ENCODE peak calls at places on chromosomes 11 and 22, in five cellular contexts. H is mammary epithelial cell, B is endothelial cell of umbilical vein, O is GM12878, A is fibroblast of lung. S is an unnamed sample. For H3K4me1 and H3K79me2, the result is how much of the 10 kb centered on the place peaks cover.

GRCh38 chr11:2271077-2271326 is 614 bp upstream of the ASCL2 start:
- DNase-seq in H (no peak), O (no peak), A (no peak), B (no peak), S (no peak)

GRCh38 chr22:42180349-42180842 is 49.8 kb upstream of the CYP2D6 start:
- DNase-seq in B (no peak), O (no peak), A (peak), H (no peak), S (no peak)

GRCh38 chr11:8025816-8026215 is 38.7 kb downstream of the EIF3F start:
- DNase-seq in H (peak), B (no peak), A (peak), O (no peak), S (no peak)

GRCh38 chr22:17864398-17865182 is 90.3 kb upstream of the BID start:
- DNase-seq in H (no peak), O (no peak), A (no peak), B (no peak), S (no peak)

GRCh38 chr11:101949846-101950245 is 33.5 kb upstream of the ANGPTL5 start:
- DNase-seq in A (no peak), B (no peak), O (no peak), H (no peak), S (no peak)

GRCh38 chr11:67071420-67072284 is 15.0 kb downstream of the RHOD start:
- DNase-seq in O (no peak), A (peak), B (peak), H (no peak), S (no peak)

GRCh38 chr22:29060931-29061330 is 700 bp downstream of the C22orf31 start:
- DNase-seq in A (no peak), O (no peak), B (no peak), H (no peak), S (no peak)

GRCh38 chr11:2315395-2316168 is 13.8 kb downstream of the TSPAN32 start:
- DNase-seq in O (no peak), H (no peak), A (no peak), B (no peak), S (no peak)

GRCh38 chr11:79236541-79236971 is 204.3 kb downstream of the TENM4 start:
- DNase-seq in A (peak), H (peak), O (no peak), B (no peak), S (no peak)

GRCh38 chr11:111419641-111420327 is 40.7 kb upstream of the POU2AF1 start:
- DNase-seq in O (no peak), B (no peak), H (no peak), A (no peak), S (no peak)

GRCh38 chr11:42043312-42043711 is 583.9 kb upstream of the LRRC4C start:
- DNase-seq in H (peak), O (no peak), B (peak), A (peak), S (no peak)

GRCh38 chr22:42610211-42610610 is 4.5 kb downstream of the POLDIP3 start:
- DNase-seq in B (peak), O (no peak), H (no peak), A (no peak), S (no peak)

GRCh38 chr11:119693253-119693815 is 35.7 kb downstream of the NECTIN1 start:
- DNase-seq in B (no peak), H (peak), O (no peak), A (no peak), S (no peak)

GRCh38 chr11:10730151-10730550 is 20.9 kb upstream of the CTR9 start:
- DNase-seq in H (no peak), O (no peak), A (no peak), B (no peak), S (no peak)

GRCh38 chr11:64539711-64540420 is 51.2 kb upstream of the SLC22A12 start:
- DNase-seq in H (no peak), A (no peak), B (no peak), O (no peak), S (no peak)

GRCh38 chr11:132022718-132023117 is 652.3 kb downstream of the NTM start:
- DNase-seq in O (no peak), A (peak), H (no peak), B (no peak), S (no peak)

GRCh38 chr22:32723632-32724031 is 77.9 kb upstream of the TIMP3 start:
- DNase-seq in A (peak), H (peak), B (no peak), O (peak), S (peak)

GRCh38 chr22:23384899-23385298 is 195.2 kb downstream of the IGLL1 start:
- DNase-seq in A (no peak), B (no peak), H (no peak), O (no peak), S (no peak)

GRCh38 chr22:29148826-29149225 is 56.9 kb upstream of the EMID1 start:
- DNase-seq in O (no peak), A (no peak), B (no peak), H (no peak), S (no peak)

GRCh38 chr11:69876013-69876412 is 56.8 kb upstream of the FGF3 start:
- DNase-seq in B (no peak), A (no peak), H (no peak), O (no peak), S (no peak)

GRCh38 chr22:44363214-44363979 is 50.6 kb upstream of the SHISAL1 start:
- DNase-seq in H (peak), O (no peak), B (peak), A (peak), S (peak)

GRCh38 chr22:37049224-37049623 is 2.3 kb upstream of the KCTD17 start:
- DNase-seq in O (no peak), A (no peak), H (no peak), B (no peak), S (no peak)

GRCh38 chr11:23725752-23726151 is 771.1 kb upstream of the LUZP2 start:
- DNase-seq in H (no peak), A (peak), O (no peak), B (no peak), S (no peak)

GRCh38 chr22:48431014-48431413 is 1396.7 kb downstream of the BRD1 start:
- DNase-seq in B (no peak), A (no peak), H (no peak), O (no peak), S (no peak)

GRCh38 chr11:102643941-102644340 is 18.8 kb upstream of the MMP20 start:
- DNase-seq in A (no peak), B (no peak), H (no peak), O (no peak), S (no peak)

GRCh38 chr11:115759622-115760527 is 255.7 kb upstream of the CADM1 start:
- DNase-seq in B (no peak), A (peak), O (no peak), H (no peak), S (no peak)

GRCh38 chr22:43263645-43264514 is 76.9 kb upstream of the TTLL12 start:
- DNase-seq in A (peak), B (peak), O (peak), H (peak), S (no peak)

GRCh38 chr11:8234910-8235309 is 28.8 kb downstream of the LMO1 start:
- DNase-seq in B (no peak), O (no peak), A (no peak), H (no peak), S (no peak)

GRCh38 chr22:17888855-17889254 is 114.6 kb upstream of the BID start:
- DNase-seq in H (no peak), O (no peak), B (peak), A (no peak), S (no peak)

GRCh38 chr22:45535400-45535799 is 32.7 kb downstream of the FBLN1 start:
- DNase-seq in A (no peak), B (no peak), O (no peak), H (no peak), S (no peak)

GRCh38 chr11:128653828-128654231 is 40.0 kb upstream of the FLI1 start:
- DNase-seq in A (peak), B (peak), H (peak), O (no peak), S (no peak)

GRCh38 chr11:36195496-36196346 is 93.5 kb downstream of the COMMD9 start:
- DNase-seq in A (peak), B (peak), O (no peak), H (no peak), S (no peak)

GRCh38 chr11:36192723-36193619 is 96.3 kb downstream of the COMMD9 start:
- DNase-seq in H (no peak), A (no peak), B (no peak), O (no peak), S (no peak)

GRCh38 chr11:36191941-36192340 is 97.3 kb downstream of the COMMD9 start:
- DNase-seq in H (no peak), O (no peak), B (no peak), A (peak), S (no peak)

DNA sequence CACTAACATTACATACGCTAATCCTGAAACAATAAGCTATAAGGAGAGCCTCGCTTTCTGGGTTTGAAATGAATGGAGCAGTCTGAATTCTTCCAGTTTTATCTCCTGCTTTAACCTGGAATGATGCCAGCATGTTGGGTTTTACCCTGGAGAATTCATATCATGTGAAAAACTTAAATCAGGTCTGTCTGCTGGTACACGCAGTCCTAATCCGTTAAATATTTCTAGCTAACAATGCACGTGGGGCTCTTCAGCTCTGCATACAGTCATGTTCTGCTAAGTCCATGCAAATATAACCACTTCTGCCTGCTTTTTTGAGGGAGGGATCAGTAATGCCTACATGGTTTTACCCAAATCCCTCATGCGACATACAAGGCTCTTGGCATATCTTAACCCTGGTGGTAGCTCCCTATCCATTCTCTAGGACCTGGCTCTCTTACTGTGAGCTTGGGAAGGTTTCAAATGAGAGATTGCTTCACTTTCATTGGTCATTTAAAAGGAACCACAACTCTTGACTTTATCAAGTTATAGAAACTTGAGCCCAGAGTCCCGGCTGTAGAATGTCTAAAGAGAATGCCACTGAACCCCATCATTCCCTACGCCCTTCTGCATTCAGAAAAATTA is 92.6 kb downstream of the COMMD9 start:
- DNase-seq in H (no peak), O (no peak), B (no peak), A (peak), S (no peak)
- H3K27ac ChIP-seq in H (no peak), O (no peak), B (no peak), A (no peak), S (no peak)

GRCh38 chr11:68347345-68347744 is 35.0 kb downstream of the LRP5 start:
- DNase-seq in H (no peak), A (no peak), O (no peak), B (no peak), S (no peak)
- H3K4me1 ChIP-seq in H (under half), A (under half), O (under half), B (under half), S (under half)

DNA sequence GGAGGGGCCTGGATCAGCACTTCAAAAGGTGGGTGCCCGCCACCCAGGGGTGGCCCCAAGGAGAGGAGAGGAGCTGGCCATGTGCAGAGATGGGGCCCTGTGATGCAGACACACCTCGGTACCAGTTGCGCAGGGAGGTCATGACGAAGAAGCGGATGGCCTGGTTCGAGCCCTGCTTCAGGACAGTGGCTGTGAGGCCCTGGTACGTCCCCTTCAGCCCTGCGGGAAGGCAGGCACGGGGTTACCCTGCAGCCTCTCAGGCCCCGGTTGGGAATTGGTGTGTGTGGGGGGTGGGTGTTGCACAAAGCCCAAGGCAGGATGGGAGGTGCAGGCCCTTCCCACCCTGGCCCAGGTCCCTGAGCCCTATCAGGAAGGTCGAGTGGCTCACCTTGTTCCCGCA is 1.8 kb downstream of the SLC25A1 start:
- DNase-seq in O (no peak), A (no peak), B (no peak), H (no peak), S (no peak)
- H3K79me2 ChIP-seq in O (under half), A (under half), B (under half), H (half or more), S (under half)

DNA sequence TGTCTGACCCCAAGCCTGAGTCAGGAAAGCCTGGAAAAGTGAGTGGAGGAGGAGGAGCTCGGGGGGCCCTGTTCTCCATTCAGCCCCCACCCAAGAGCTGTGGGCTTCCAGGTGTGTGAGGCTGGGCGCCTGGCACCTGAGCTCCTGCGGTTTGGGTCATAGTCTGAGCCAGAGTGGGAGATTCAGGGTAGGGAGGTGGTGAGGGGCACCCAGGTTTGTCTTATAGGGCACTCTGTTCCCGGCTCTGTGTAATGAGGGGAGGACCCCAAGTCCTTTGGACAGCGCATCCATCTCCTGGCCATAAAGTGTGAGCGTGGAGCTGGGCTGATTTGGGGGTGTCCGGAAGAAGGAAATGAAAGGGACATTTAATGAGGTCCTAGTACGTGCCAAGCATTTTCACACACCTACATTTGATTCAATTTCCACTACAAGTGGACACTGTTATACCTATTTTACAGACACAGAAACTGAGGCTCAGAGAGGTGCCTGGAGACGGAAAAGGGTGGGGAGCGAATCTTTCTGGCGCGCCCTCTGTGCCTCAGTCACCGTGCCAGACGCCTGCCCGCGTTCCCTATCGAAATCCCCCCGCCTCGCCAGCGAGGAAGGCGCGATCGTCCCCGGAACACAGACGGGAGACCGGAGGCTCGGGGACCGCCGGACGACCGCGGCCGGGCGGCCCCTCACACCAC is 1.2 kb downstream of the NPTXR start:
- DNase-seq in A (no peak), O (no peak), B (no peak), H (no peak), S (no peak)
- H3K27ac ChIP-seq in A (no peak), O (no peak), B (no peak), H (no peak), S (no peak)

DNA sequence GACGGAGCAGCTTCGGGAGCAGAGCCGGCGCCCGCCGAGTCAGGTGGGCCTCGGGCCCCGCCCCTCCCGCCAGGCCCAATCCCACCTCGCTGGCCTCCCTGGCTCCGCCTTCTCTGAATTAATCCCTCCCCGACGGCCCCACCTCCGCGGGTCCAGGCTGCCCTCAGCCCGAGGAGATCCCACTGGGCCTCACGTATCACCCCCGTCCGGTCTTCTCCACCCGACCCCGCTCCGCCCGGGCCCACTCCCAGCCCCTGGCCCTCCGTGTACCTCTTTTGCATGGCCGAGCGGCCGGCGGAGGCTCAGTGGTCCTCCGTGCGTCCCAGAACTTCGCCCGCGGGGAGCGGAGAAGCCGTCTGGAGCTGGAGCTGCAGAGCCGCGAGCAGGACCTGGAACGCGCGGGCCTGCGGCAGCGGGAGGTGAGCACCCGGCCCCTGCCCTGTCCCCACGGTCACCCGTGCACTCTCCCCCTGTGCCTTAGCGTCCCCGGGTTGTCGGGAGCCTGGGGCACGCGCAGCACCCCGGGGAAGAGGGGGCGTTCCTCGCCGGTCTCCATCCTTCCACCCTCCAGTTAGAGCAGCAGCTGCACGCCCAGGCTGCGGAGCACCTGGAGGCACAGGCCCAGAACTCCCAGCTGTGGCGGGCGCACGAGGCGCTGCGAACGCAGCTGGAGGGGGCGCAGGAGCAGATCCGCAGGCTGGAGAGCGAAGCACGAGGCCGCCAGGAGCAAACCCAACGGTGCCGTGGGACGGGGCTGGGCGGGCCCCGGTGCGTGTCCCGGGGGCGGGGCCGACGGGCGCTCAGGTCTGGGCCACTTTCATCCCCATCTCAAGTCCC is 2.2 kb upstream of the CD151 start:
- DNase-seq in A (peak), H (peak), O (no peak), B (peak), S (no peak)
- H3K4me1 ChIP-seq in A (under half), H (half or more), O (under half), B (half or more), S (under half)

DNA sequence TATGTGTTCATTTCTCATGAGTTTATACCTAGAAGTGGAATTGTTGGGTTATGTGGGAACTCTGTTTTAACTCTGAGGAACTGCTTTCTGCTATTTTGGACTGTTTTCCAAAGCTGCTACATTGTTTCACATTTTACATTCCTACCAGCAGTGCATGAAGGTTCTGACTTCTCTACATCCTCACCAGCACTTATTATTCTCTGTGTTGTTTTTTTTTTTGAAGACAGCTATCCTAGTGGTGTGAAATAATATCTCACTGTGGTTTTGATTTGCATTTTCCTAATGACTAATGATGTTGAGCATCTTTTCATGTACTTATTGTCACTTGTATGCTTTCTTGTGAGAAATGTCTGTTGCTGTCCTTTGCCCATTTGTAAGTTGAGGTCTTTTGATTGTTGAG is 169.9 kb downstream of the COMMD9 start:
- DNase-seq in A (no peak), B (no peak), H (no peak), O (no peak), S (no peak)
- H3K79me2 ChIP-seq in A (under half), B (under half), H (under half), O (under half), S (under half)

GRCh38 chr11:47184711-47185304 is 1.4 kb downstream of the PACSIN3 start:
- DNase-seq in A (no peak), O (no peak), H (no peak), B (no peak), S (no peak)
- H3K27ac ChIP-seq in A (no peak), O (no peak), H (peak), B (no peak), S (peak)

GRCh38 chr22:25417792-25418191 is 146.7 kb upstream of the GRK3 start:
- DNase-seq in A (no peak), O (no peak), B (no peak), H (no peak), S (no peak)
- H3K4me1 ChIP-seq in A (under half), O (under half), B (under half), H (under half), S (under half)

GRCh38 chr11:123062158-123062891 is 389 bp upstream of the HSPA8 start:
- DNase-seq in B (peak), H (peak), O (peak), A (peak), S (no peak)

GRCh38 chr11:123064268-123064657 is 2.3 kb upstream of the HSPA8 start:
- DNase-seq in H (no peak), O (no peak), B (no peak), A (no peak), S (no peak)

GRCh38 chr11:123063396-123064267 is 1.7 kb upstream of the HSPA8 start:
- DNase-seq in O (no peak), B (peak), A (peak), H (peak), S (no peak)

GRCh38 chr11:123061403-123062157 is at the start of gene HSPA8:
- DNase-seq in O (no peak), H (peak), B (peak), A (peak), S (peak)

DNA sequence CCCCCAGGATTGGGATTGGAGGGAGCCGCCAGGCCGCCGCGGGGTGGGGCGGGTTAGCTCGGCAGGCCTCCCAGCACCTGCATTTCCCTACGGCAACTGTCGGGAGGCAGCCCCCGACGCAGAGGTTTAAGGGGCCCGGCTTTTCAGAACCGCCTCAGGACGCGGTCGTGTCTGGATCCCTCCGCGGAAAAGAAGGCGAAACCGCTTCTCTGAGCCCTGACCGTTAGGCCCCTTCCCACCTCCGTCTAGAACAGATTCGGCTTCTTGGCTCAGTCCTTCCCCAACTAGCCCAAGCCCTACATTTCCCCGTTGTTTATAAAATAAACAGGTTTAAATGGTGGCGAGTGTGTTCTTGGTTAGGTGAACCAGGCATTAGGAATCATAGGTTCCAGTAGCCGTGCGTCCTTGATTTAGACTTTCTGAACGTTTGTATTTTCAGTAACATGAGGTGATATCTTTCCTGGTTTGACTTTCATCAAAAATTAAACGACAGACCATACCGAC is 1.0 kb upstream of the HSPA8 start:
- DNase-seq in A (peak), O (no peak), B (no peak), H (no peak), S (no peak)
- H3K79me2 ChIP-seq in A (half or more), O (half or more), B (half or more), H (half or more), S (half or more)